ENCODE peak calls at places on chromosome 1, in four cellular contexts. T, Z, V and K are unnamed samples.

GRCh38 chr1:44405041-44405803 is at the start of gene RNF220:
- DNase-seq in T (no peak), Z (no peak), V (peak), K (no peak)

GRCh38 chr1:117061986-117062415 is 1.9 kb downstream of the TTF2 start:
- DNase-seq in T (no peak), Z (no peak), V (no peak), K (no peak)

GRCh38 chr1:12441414-12442105 is 176.4 kb downstream of the DHRS3 start:
- DNase-seq in T (peak), Z (no peak), V (no peak), K (no peak)

GRCh38 chr1:6599141-6599975 is 3.3 kb downstream of the KLHL21 start:
- DNase-seq in T (no peak), Z (no peak), V (no peak), K (no peak)

GRCh38 chr1:94807742-94808491 is 12.2 kb upstream of the SLC44A3 start:
- DNase-seq in T (peak), Z (no peak), V (no peak), K (no peak)

GRCh38 chr1:205477121-205477758 is 21.4 kb upstream of the BLACAT1 start:
- DNase-seq in T (no peak), Z (no peak), V (no peak), K (no peak)

GRCh38 chr1:198903203-198903602 is 264.4 kb downstream of the PTPRC start:
- DNase-seq in T (no peak), Z (peak), V (no peak), K (no peak)

GRCh38 chr1:25099343-25099951 is 132.9 kb downstream of the SYF2 start:
- DNase-seq in T (no peak), Z (no peak), V (no peak), K (no peak)

GRCh38 chr1:76425843-76426145 is 351.2 kb downstream of the ST6GALNAC3 start:
- DNase-seq in T (no peak), Z (no peak), V (no peak), K (no peak)

GRCh38 chr1:243264718-243265117 is 8.9 kb downstream of the SDCCAG8 start:
- DNase-seq in T (no peak), Z (no peak), V (no peak), K (no peak)

GRCh38 chr1:75643460-75643859 is 32.5 kb upstream of the SLC44A5 start:
- DNase-seq in T (no peak), Z (no peak), V (no peak), K (no peak)

GRCh38 chr1:232856556-232856955 is 51.3 kb downstream of the MAP10 start:
- DNase-seq in T (no peak), Z (no peak), V (no peak), K (no peak)

GRCh38 chr1:118122234-118123004 is 62.6 kb downstream of the SPAG17 start:
- DNase-seq in T (no peak), Z (no peak), V (no peak), K (no peak)

GRCh38 chr1:222543817-222544216 is 4.1 kb downstream of the HHIPL2 start:
- DNase-seq in T (peak), Z (no peak), V (peak), K (no peak)

GRCh38 chr1:155051777-155052398 is 772 bp downstream of the ADAM15 start:
- DNase-seq in T (no peak), Z (no peak), V (no peak), K (peak)

GRCh38 chr1:224539971-224540370 is 76.1 kb upstream of the CNIH3 start:
- DNase-seq in T (no peak), Z (no peak), V (no peak), K (no peak)

GRCh38 chr1:59564192-59564891 is 250.4 kb upstream of the HOOK1 start:
- DNase-seq in T (no peak), Z (no peak), V (no peak), K (no peak)

GRCh38 chr1:59568158-59568935 is 246.4 kb upstream of the HOOK1 start:
- DNase-seq in T (no peak), Z (no peak), V (no peak), K (no peak)

GRCh38 chr1:59561782-59562181 is 253.0 kb upstream of the HOOK1 start:
- DNase-seq in T (no peak), Z (no peak), V (no peak), K (no peak)

GRCh38 chr1:59569198-59569597 is 245.6 kb upstream of the HOOK1 start:
- DNase-seq in T (no peak), Z (no peak), V (no peak), K (no peak)

GRCh38 chr1:59565611-59566410 is 248.9 kb upstream of the HOOK1 start:
- DNase-seq in T (no peak), Z (no peak), V (no peak), K (no peak)
- TF ChIP-seq JUND in T (no peak), Z (no peak), V (no peak), K (no peak)

GRCh38 chr1:221335161-221336101 is 406.5 kb downstream of the DUSP10 start:
- DNase-seq in T (no peak), Z (no peak), V (no peak), K (no peak)
- TF ChIP-seq JUND in T (no peak), Z (no peak), V (no peak), K (no peak)

DNA sequence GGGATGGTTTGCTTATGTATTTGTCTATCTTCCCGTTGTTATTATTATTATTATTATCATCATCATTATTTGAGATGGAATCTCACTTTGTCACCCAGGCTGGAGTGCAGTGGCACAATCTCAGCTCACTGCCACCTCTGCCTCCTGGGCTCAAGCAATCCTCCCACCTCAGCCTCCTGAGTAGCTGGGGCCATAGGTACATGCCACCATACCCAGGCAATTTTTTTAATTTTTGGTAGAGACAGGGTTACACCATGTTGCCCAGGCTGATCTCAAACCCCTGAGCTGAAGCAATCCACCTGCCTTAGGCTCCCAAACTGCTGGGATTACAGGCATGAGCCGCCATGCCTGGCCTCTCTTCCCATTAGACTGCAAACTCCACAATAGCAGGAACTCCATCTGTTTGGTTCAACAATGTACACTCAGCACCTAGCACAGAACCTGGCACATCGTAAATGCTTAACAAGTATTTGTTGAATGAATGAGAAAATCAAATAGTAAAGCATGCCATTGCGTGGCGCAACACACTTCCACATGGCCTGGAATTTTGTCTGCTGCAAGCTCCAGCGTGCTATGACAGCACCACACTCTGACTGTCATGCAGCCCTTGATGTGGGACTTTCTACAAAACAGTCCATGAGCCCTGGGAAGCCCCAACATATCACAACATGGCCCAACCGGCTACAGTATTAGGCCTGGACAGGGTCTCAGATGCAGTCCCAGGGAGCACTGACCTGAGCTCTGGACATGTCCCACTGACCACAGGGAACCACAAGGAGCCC is 3.8 kb upstream of the TINAGL1 start:
- DNase-seq in T (no peak), Z (no peak), V (no peak), K (no peak)
- TF ChIP-seq JUND in T (no peak), Z (no peak), V (no peak), K (no peak)

DNA sequence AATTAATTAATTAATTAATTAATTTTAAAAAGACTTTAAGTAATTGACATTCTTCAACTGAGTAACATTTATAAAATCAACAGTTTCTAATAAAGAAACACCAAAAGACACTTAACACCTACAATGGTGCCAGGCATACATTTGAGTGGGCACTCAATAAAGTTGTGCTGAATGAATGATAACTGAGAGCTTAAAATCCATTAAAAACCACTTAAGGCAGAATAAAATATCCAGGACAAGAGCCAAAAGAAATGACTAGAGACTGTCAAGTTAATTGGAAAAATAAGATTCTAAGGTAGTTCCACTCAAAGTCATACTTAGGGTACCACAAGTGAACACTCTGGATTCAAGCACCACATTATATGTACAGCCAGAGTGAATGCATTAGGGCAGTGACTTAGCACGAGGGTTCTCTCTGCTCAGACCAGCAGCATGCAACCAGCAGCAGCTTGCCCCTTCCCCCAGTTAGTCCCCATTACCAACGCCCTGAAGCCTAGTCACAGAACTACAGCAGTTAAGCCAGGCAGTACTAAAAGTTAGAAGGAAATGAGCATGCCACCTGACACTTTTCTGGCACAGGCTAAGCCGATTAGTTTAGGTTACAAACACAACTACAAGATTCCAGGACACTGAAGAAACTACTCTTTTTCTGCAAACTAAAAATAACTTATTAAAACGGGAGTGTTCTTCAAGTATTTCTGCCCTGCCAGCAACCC is 46.5 kb downstream of the LUZP1 start:
- DNase-seq in T (no peak), Z (no peak), V (no peak), K (peak)
- TF ChIP-seq JUND in T (no peak), Z (no peak), V (no peak), K (no peak)

DNA sequence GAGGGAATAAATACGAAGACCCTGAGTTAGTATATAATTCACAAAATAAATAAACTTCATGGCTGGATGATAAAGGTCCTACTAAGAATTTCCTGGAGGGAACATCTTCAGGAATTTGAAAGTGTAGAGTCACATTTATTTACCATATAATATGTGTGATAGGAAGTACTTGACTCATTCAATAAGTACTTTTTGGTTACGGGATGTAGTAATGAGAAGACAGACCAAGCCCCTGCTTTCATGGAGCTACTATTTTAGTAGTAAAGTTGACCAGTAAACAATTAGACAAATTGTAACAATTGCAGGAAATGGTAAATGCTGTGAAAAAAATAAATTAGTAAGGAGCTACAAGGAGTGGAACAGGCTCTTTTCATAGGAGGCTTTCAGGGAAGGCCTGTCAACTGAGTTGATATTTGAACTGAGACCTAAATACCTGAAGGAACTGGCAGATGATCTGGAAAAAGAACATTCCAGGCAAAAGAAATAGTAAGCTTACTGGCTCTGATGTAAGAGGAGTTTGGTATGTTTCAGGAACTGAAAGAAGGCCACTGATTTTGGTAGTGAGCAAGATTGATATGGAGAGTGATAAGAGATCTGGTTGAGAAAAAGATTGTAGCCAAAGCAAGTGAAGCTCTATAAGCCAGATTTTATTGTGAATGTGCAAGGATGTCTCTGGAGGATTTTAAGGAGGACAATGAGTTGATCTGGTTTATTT is 36.2 kb downstream of the CAMSAP2 start:
- DNase-seq in T (no peak), Z (no peak), V (no peak), K (no peak)
- TF ChIP-seq JUND in T (no peak), Z (no peak), V (no peak), K (no peak)

GRCh38 chr1:2375923-2376260 is 15.5 kb downstream of the MORN1 start:
- DNase-seq in T (no peak), Z (no peak), V (no peak), K (no peak)

GRCh38 chr1:2377751-2378440 is 13.5 kb downstream of the MORN1 start:
- DNase-seq in T (no peak), Z (no peak), V (no peak), K (no peak)

GRCh38 chr1:2376261-2376741 is 15.1 kb downstream of the MORN1 start:
- DNase-seq in T (no peak), Z (no peak), V (no peak), K (no peak)

GRCh38 chr1:2378441-2378851 is 12.9 kb downstream of the MORN1 start:
- DNase-seq in T (no peak), Z (no peak), V (no peak), K (no peak)

GRCh38 chr1:2376931-2377672 is 14.3 kb downstream of the MORN1 start:
- DNase-seq in T (no peak), Z (no peak), V (no peak), K (no peak)
- TF ChIP-seq JUND in T (no peak), Z (no peak), V (no peak), K (no peak)

GRCh38 chr1:2807036-2807435 is 5.5 kb upstream of the TTC34 start:
- DNase-seq in T (no peak), Z (no peak), V (no peak), K (no peak)
- TF ChIP-seq JUND in T (no peak), Z (no peak), V (no peak), K (no peak)

GRCh38 chr1:167721617-167722151 is at the start of gene MPZL1:
- DNase-seq in T (peak), Z (no peak), V (peak), K (peak)

GRCh38 chr1:167718926-167719691 is 2.7 kb upstream of the MPZL1 start:
- DNase-seq in T (no peak), Z (no peak), V (no peak), K (no peak)

GRCh38 chr1:167722152-167722869 is 529 bp downstream of the MPZL1 start:
- DNase-seq in T (peak), Z (no peak), V (no peak), K (peak)

GRCh38 chr1:167722870-167723251 is 1.1 kb downstream of the MPZL1 start:
- DNase-seq in T (no peak), Z (no peak), V (no peak), K (no peak)

DNA sequence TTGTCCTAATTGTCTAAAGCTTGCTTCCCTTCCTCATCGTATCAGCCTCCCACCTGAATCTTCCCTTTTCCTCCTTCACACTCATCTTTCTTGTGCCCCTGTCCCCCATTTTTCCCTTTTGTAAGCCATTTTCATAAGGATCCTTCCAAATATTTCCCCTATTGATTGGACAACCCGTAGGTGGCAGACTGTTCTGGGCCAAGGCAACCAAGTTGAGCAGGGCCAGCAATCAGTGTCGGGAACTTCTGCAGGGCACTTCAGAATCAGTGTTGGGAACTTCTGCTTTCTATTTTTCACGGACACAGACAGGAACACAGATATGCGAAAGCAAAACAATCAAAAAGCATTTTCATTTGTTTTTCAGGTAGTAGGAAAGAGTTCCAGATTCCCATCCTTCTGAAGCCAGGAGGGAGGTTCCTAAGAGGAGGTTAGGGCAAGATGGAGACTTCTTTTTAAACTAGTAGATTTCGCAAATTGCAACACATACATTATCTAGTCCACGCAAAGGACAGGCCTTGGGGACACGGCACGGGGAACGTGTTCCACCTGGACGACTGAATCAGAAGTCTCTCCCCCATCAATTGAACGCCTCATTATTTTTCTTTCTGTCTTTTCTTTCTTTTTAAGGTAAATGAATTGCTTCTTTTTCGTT is 691 bp upstream of the MPZL1 start:
- DNase-seq in T (no peak), Z (no peak), V (no peak), K (peak)
- TF ChIP-seq JUND in T (no peak), Z (no peak), V (no peak), K (no peak)